ENCODE peak calls at places on chromosomes 3 and 15, in eight cellular contexts. S is heart right ventricle, U is aorta, B is GM12865, Q is epithelial cell of esophagus, F is neuronal stem cell, P is sigmoid colon, J is kidney. R is an unnamed sample.

GRCh38 chr15:67080900-67081431 is 15.6 kb downstream of the SMAD3 start:
- DNase-seq in S (peak), U (peak), B (peak), Q (peak), F (no peak), P (peak), J (peak), R (peak)

GRCh38 chr3:191329654-191330308 is 545 bp downstream of the UTS2B start:
- DNase-seq in S (peak), U (peak), B (peak), Q (peak), F (peak), P (peak), J (no peak), R (no peak)

GRCh38 chr15:52784799-52785671 is 5.1 kb downstream of the ONECUT1 start:
- DNase-seq in S (no peak), U (no peak), B (no peak), Q (no peak), F (peak), P (no peak), J (peak), R (no peak)

GRCh38 chr3:52392216-52392930 is 52.5 kb downstream of the SEMA3G start:
- DNase-seq in S (no peak), U (no peak), B (no peak), Q (no peak), F (no peak), P (no peak), J (peak), R (no peak)

GRCh38 chr3:174101244-174101643 is 703.7 kb downstream of the NLGN1 start:
- DNase-seq in S (no peak), U (no peak), B (peak), Q (peak), F (no peak), P (no peak), J (no peak), R (no peak)

GRCh38 chr3:74624301-74624700 is 9.8 kb upstream of the CNTN3 start:
- DNase-seq in S (no peak), U (no peak), B (no peak), Q (peak), F (no peak), P (no peak), J (no peak), R (no peak)

GRCh38 chr3:31680072-31680870 is 147.5 kb downstream of the STT3B start:
- DNase-seq in S (no peak), U (no peak), B (no peak), Q (no peak), F (no peak), P (no peak), J (no peak), R (no peak)

GRCh38 chr15:66369773-66370651 is 13.5 kb upstream of the TIPIN start:
- DNase-seq in S (no peak), U (no peak), B (peak), Q (peak), F (no peak), P (no peak), J (no peak), R (peak)

GRCh38 chr3:192169332-192169915 is 557.9 kb downstream of the FGF12 start:
- DNase-seq in S (no peak), U (no peak), B (no peak), Q (peak), F (no peak), P (no peak), J (no peak), R (no peak)

GRCh38 chr3:107392549-107393165 is 15.4 kb downstream of the CCDC54 start:
- DNase-seq in S (no peak), U (no peak), B (no peak), Q (peak), F (no peak), P (no peak), J (no peak), R (peak)

GRCh38 chr3:18389108-18389733 is 35.9 kb downstream of the SATB1 start:
- DNase-seq in S (no peak), U (no peak), B (peak), Q (peak), F (peak), P (no peak), J (no peak), R (peak)

GRCh38 chr3:169604568-169604967 is 58.9 kb downstream of the MECOM start:
- DNase-seq in S (no peak), U (no peak), B (peak), Q (peak), F (no peak), P (no peak), J (no peak), R (no peak)

GRCh38 chr15:50116477-50116876 is 2.6 kb downstream of the ATP8B4 start:
- DNase-seq in S (no peak), U (no peak), B (peak), Q (peak), F (no peak), P (no peak), J (no peak), R (no peak)

GRCh38 chr3:140920029-140920428 is 21.6 kb upstream of the SLC25A36 start:
- DNase-seq in S (no peak), U (no peak), B (no peak), Q (peak), F (no peak), P (no peak), J (no peak), R (no peak)
- H3K4me3 ChIP-seq in S (no peak), U (no peak), B (no peak), Q (no peak), F (no peak), P (no peak), J (no peak), R (no peak)

GRCh38 chr3:72301779-72302178 is 516.8 kb upstream of the PROK2 start:
- DNase-seq in S (no peak), U (no peak), B (no peak), Q (no peak), F (no peak), P (no peak), J (peak), R (no peak)
- H3K4me3 ChIP-seq in S (no peak), U (no peak), B (no peak), Q (no peak), F (no peak), P (no peak), J (no peak), R (no peak)

DNA sequence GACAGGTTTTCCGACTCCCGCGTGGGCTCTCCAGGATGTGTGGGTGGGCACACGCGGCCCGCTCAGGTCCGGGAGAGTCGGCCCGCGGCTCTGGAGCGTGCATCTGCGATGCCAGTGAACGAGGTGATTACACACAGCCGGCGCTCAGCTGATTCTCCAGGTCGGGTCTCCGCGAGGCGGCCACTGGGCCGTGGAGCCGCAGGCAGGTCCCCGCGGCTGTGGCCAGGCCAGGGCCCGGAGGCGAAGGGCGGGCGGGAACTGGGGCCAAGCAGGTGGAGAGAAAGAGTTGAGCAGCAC is 13.2 kb downstream of the PAK6 start:
- DNase-seq in S (no peak), U (peak), B (no peak), Q (no peak), F (no peak), P (no peak), J (peak), R (no peak)
- H3K4me3 ChIP-seq in S (peak), U (no peak), B (no peak), Q (peak), F (no peak), P (peak), J (no peak), R (no peak)

GRCh38 chr3:197394464-197395321 is 96.3 kb upstream of the DLG1 start:
- DNase-seq in S (peak), U (peak), B (peak), Q (peak), F (no peak), P (no peak), J (no peak), R (no peak)

GRCh38 chr3:197398301-197398878 is 100.0 kb upstream of the DLG1 start:
- DNase-seq in S (no peak), U (peak), B (no peak), Q (no peak), F (no peak), P (no peak), J (no peak), R (no peak)

GRCh38 chr3:197393711-197394110 is 95.3 kb upstream of the DLG1 start:
- DNase-seq in S (no peak), U (peak), B (peak), Q (no peak), F (no peak), P (no peak), J (no peak), R (no peak)

GRCh38 chr3:197399486-197399885 is 101.1 kb upstream of the DLG1 start:
- DNase-seq in S (no peak), U (peak), B (no peak), Q (no peak), F (no peak), P (no peak), J (no peak), R (no peak)

DNA sequence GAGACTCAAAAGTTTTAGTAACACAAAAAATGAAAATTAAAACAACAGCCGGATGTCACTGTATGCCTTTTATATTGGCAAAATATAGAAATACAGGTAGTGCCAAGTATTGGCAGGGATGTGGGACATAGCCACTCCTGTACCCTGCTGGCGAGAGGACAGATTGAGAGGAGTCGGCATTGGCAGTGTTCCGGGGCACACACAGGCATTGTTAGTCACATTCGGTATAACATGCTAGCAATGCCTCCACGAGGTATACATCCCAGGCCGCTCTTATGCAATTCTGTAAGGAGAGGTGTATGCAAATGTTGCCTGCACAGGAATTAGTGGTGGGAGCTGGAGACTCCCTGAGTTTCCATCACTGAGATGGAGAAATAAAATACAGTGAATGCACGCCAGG is 99.4 kb upstream of the DLG1 start:
- DNase-seq in S (no peak), U (peak), B (no peak), Q (peak), F (no peak), P (no peak), J (no peak), R (no peak)
- H3K4me3 ChIP-seq in S (no peak), U (no peak), B (no peak), Q (no peak), F (no peak), P (no peak), J (no peak), R (no peak)

GRCh38 chr3:158731938-158732855 is at the start of gene RARRES1:
- DNase-seq in S (peak), U (peak), B (peak), Q (peak), F (peak), P (peak), J (peak), R (no peak)
- H3K4me3 ChIP-seq in S (peak), U (peak), B (peak), Q (peak), F (no peak), P (peak), J (peak), R (no peak)

R was measured in Jurkat, Clone E6-1.